ENCODE peak calls at places on chromosomes 4 and X, in six cellular contexts. One of them, this sample, is unnamed.

GRCh38 chrX:12447448-12448154 is 309.3 kb downstream of the FRMPD4 start:
- DNase-seq in trophoblast cell: peak
- DNase-seq in neuronal stem cell: no peak
- DNase-seq in H1: no peak
- DNase-seq in mesenchymal stem cell: peak
- DNase-seq in IMR-90: peak
- DNase-seq in this sample: no peak

GRCh38 chr4:848803-849477 is 23.0 kb upstream of the CPLX1 start:
- DNase-seq in trophoblast cell: no peak
- DNase-seq in neuronal stem cell: no peak
- DNase-seq in mesenchymal stem cell: no peak
- DNase-seq in H1: no peak
- DNase-seq in IMR-90: no peak
- DNase-seq in this sample: no peak

GRCh38 chr4:25107827-25108516 is 52.3 kb downstream of the SEPSECS start:
- DNase-seq in IMR-90: no peak
- DNase-seq in trophoblast cell: no peak
- DNase-seq in H1: no peak
- DNase-seq in mesenchymal stem cell: no peak
- DNase-seq in neuronal stem cell: no peak
- DNase-seq in this sample: peak

GRCh38 chrX:727738-728621 is 97.4 kb downstream of the SHOX start:
- DNase-seq in H1: peak
- DNase-seq in IMR-90: no peak
- DNase-seq in neuronal stem cell: peak
- DNase-seq in mesenchymal stem cell: no peak
- DNase-seq in trophoblast cell: no peak
- DNase-seq in this sample: peak

GRCh38 chrX:39965051-39965573 is 132.6 kb downstream of the BCOR start:
- DNase-seq in IMR-90: no peak
- DNase-seq in H1: no peak
- DNase-seq in neuronal stem cell: no peak
- DNase-seq in trophoblast cell: no peak
- DNase-seq in mesenchymal stem cell: no peak
- DNase-seq in this sample: no peak

GRCh38 chrX:80354966-80355465 is 65.2 kb upstream of the TENT5D start:
- DNase-seq in H1: no peak
- DNase-seq in IMR-90: no peak
- DNase-seq in neuronal stem cell: no peak
- DNase-seq in trophoblast cell: no peak
- DNase-seq in mesenchymal stem cell: no peak
- DNase-seq in this sample: no peak

GRCh38 chrX:18354369-18355329 is at the start of gene SCML2:
- DNase-seq in IMR-90: peak
- DNase-seq in trophoblast cell: peak
- DNase-seq in mesenchymal stem cell: peak
- DNase-seq in H1: peak
- DNase-seq in neuronal stem cell: peak
- DNase-seq in this sample: peak

GRCh38 chr4:184330008-184330400 is 112.3 kb upstream of the ENPP6 start:
- DNase-seq in neuronal stem cell: no peak
- DNase-seq in H1: no peak
- DNase-seq in trophoblast cell: peak
- DNase-seq in mesenchymal stem cell: no peak
- DNase-seq in IMR-90: peak
- DNase-seq in this sample: no peak

GRCh38 chr4:33722800-33723511 is 2521.4 kb downstream of the ARAP2 start:
- DNase-seq in mesenchymal stem cell: no peak
- DNase-seq in H1: no peak
- DNase-seq in neuronal stem cell: no peak
- DNase-seq in trophoblast cell: no peak
- DNase-seq in IMR-90: no peak
- DNase-seq in this sample: no peak

GRCh38 chr4:73520821-73521220 is 39.3 kb downstream of the AFM start:
- DNase-seq in IMR-90: peak
- DNase-seq in neuronal stem cell: peak
- DNase-seq in trophoblast cell: no peak
- DNase-seq in mesenchymal stem cell: peak
- DNase-seq in H1: peak
- DNase-seq in this sample: peak
- H2BK5ac ChIP-seq in IMR-90: no peak
- H2BK5ac ChIP-seq in neuronal stem cell: peak
- H2BK5ac ChIP-seq in trophoblast cell: no peak
- H2BK5ac ChIP-seq in mesenchymal stem cell: no peak
- H2BK5ac ChIP-seq in H1: peak
- H2BK5ac ChIP-seq in this sample: no peak

GRCh38 chr4:80529021-80529420 is 193.5 kb downstream of the CFAP299 start:
- DNase-seq in neuronal stem cell: no peak
- DNase-seq in trophoblast cell: no peak
- DNase-seq in IMR-90: peak
- DNase-seq in H1: no peak
- DNase-seq in mesenchymal stem cell: peak
- DNase-seq in this sample: no peak

GRCh38 chr4:80521438-80521837 is 185.9 kb downstream of the CFAP299 start:
- DNase-seq in neuronal stem cell: no peak
- DNase-seq in trophoblast cell: no peak
- DNase-seq in H1: no peak
- DNase-seq in IMR-90: no peak
- DNase-seq in mesenchymal stem cell: no peak
- DNase-seq in this sample: no peak

GRCh38 chr4:80526697-80527096 is 191.2 kb downstream of the CFAP299 start:
- DNase-seq in trophoblast cell: no peak
- DNase-seq in neuronal stem cell: no peak
- DNase-seq in mesenchymal stem cell: no peak
- DNase-seq in IMR-90: no peak
- DNase-seq in H1: no peak
- DNase-seq in this sample: no peak
- H3K14ac ChIP-seq in trophoblast cell: no peak
- H3K14ac ChIP-seq in neuronal stem cell: no peak
- H3K14ac ChIP-seq in mesenchymal stem cell: no peak
- H3K14ac ChIP-seq in IMR-90: no peak
- H3K14ac ChIP-seq in H1: no peak
- H3K14ac ChIP-seq in this sample: no peak

DNA sequence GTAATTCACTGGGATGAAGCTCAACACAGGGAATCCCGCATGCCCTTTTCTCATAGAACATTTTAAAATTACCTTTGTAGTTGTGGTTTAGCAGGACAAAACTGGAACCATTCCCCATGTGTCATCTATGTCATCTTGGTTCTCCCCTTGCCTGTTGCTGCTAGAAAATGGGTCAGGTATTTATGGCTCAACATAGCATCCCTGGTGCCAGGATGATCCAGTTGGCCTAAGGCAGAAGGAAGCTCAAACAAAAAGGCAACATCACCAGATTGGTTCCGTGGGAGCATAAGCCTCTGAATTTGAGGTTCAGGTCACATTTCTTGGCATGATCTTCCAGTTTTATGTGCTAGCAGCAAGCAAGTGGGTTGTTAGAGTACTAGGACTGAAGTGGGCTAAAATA is 552.6 kb upstream of the BOD1L1 start:
- DNase-seq in neuronal stem cell: no peak
- DNase-seq in mesenchymal stem cell: no peak
- DNase-seq in IMR-90: no peak
- DNase-seq in trophoblast cell: no peak
- DNase-seq in H1: no peak
- DNase-seq in this sample: no peak
- H2BK5ac ChIP-seq in neuronal stem cell: no peak
- H2BK5ac ChIP-seq in mesenchymal stem cell: no peak
- H2BK5ac ChIP-seq in IMR-90: no peak
- H2BK5ac ChIP-seq in trophoblast cell: no peak
- H2BK5ac ChIP-seq in H1: peak
- H2BK5ac ChIP-seq in this sample: no peak

DNA sequence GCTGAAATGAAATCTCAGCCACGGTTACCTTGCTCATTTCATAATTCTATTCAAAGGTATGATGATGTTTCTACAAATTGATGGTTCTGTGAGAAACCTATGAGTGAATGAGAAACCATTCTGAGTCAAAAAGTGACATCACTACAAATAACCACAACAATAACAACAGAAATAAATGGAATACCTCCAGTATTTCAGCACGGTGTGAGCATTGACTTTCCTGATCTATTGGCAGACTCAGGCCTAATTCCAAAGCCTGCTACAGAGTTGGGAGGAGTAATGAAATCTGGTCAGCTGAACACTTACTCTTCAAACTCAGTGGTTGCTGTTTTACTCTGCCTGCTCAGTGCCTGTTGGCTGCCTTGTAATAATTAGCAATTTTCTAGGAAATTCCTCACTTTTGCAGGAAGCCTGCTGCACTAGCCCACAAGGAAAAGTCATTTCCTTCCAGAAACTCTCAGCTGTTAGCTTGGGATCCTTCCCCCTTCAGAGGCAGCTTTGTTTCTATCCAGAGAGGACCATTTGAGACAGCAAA is 18.8 kb upstream of the SYNPO2 start:
- DNase-seq in neuronal stem cell: no peak
- DNase-seq in IMR-90: peak
- DNase-seq in trophoblast cell: no peak
- DNase-seq in H1: no peak
- DNase-seq in mesenchymal stem cell: peak
- DNase-seq in this sample: no peak
- H3K14ac ChIP-seq in neuronal stem cell: no peak
- H3K14ac ChIP-seq in IMR-90: no peak
- H3K14ac ChIP-seq in trophoblast cell: no peak
- H3K14ac ChIP-seq in H1: no peak
- H3K14ac ChIP-seq in mesenchymal stem cell: no peak
- H3K14ac ChIP-seq in this sample: no peak

GRCh38 chr4:150600821-150601445 is 19.0 kb downstream of the MAB21L2 start:
- DNase-seq in mesenchymal stem cell: no peak
- DNase-seq in H1: no peak
- DNase-seq in neuronal stem cell: no peak
- DNase-seq in IMR-90: no peak
- DNase-seq in trophoblast cell: no peak
- DNase-seq in this sample: no peak
- H2BK5ac ChIP-seq in mesenchymal stem cell: no peak
- H2BK5ac ChIP-seq in H1: no peak
- H2BK5ac ChIP-seq in neuronal stem cell: no peak
- H2BK5ac ChIP-seq in IMR-90: no peak
- H2BK5ac ChIP-seq in trophoblast cell: no peak
- H2BK5ac ChIP-seq in this sample: no peak